ENCODE peak calls at places on chromosome 14, in nine cellular contexts. X is endothelial cell; E is mucosa of gallbladder; D is HFF-Myc; J is B cell; T is left cardiac atrium; M is effector CD8-positive, alpha-beta T cell; R is HT1080; Z is type B pancreatic cell. C is an unnamed sample.

GRCh38 chr14:92426237-92426636 is 87.3 kb upstream of the RIN3 start:
- DNase-seq in X (no peak), E (no peak), D (no peak), J (no peak), T (no peak), M (no peak), R (no peak), Z (no peak), C (no peak)

GRCh38 chr14:92259613-92260357 is 63.2 kb upstream of the SLC24A4 start:
- DNase-seq in X (no peak), E (no peak), D (no peak), J (no peak), T (no peak), M (no peak), R (no peak), Z (no peak), C (no peak)

GRCh38 chr14:34628681-34629135 is 1.2 kb downstream of the SNX6 start:
- DNase-seq in X (no peak), E (no peak), D (no peak), J (no peak), T (no peak), M (peak), R (no peak), Z (no peak), C (peak)

GRCh38 chr14:101235042-101235871 is 326.0 kb upstream of the DIO3 start:
- DNase-seq in X (peak), E (peak), D (no peak), J (no peak), T (peak), M (no peak), R (peak), Z (no peak), C (no peak)

GRCh38 chr14:96574171-96574632 is 72.0 kb downstream of the PAPOLA start:
- DNase-seq in X (no peak), E (no peak), D (no peak), J (no peak), T (no peak), M (no peak), R (no peak), Z (no peak), C (no peak)

GRCh38 chr14:65804752-65805473 is 392.4 kb downstream of the FUT8 start:
- DNase-seq in X (no peak), E (no peak), D (no peak), J (no peak), T (no peak), M (no peak), R (no peak), Z (no peak), C (no peak)

GRCh38 chr14:65949711-65950516 is 536.3 kb upstream of the CCDC196 start:
- DNase-seq in X (no peak), E (peak), D (no peak), J (no peak), T (peak), M (no peak), R (peak), Z (no peak), C (no peak)

GRCh38 chr14:81516941-81517797 is 16.5 kb downstream of the SEL1L start:
- DNase-seq in X (peak), E (peak), D (no peak), J (no peak), T (peak), M (no peak), R (no peak), Z (no peak), C (no peak)

GRCh38 chr14:63727231-63727735 is 582 bp downstream of the SGPP1 start:
- DNase-seq in X (peak), E (peak), D (no peak), J (no peak), T (peak), M (no peak), R (peak), Z (peak), C (no peak)

GRCh38 chr14:102434647-102435175 is 72.0 kb downstream of the TECPR2 start:
- DNase-seq in X (no peak), E (no peak), D (no peak), J (no peak), T (no peak), M (no peak), R (no peak), Z (no peak), C (no peak)

GRCh38 chr14:103889313-103890051 is 38.8 kb upstream of the TDRD9 start:
- DNase-seq in X (no peak), E (peak), D (no peak), J (peak), T (no peak), M (no peak), R (no peak), Z (no peak), C (no peak)

GRCh38 chr14:104462651-104463630 is 116.6 kb upstream of the C14orf180 start:
- DNase-seq in X (no peak), E (no peak), D (no peak), J (no peak), T (no peak), M (no peak), R (no peak), Z (no peak), C (no peak)

GRCh38 chr14:57461777-57462320 is 31.8 kb downstream of the CCDC198 start:
- DNase-seq in X (no peak), E (peak), D (no peak), J (no peak), T (no peak), M (no peak), R (peak), Z (no peak), C (no peak)

GRCh38 chr14:55837467-55837866 is 257.5 kb downstream of the KTN1 start:
- DNase-seq in X (no peak), E (no peak), D (no peak), J (no peak), T (no peak), M (no peak), R (no peak), Z (no peak), C (no peak)

GRCh38 chr14:69868363-69868963 is 10.8 kb upstream of the SMOC1 start:
- DNase-seq in X (no peak), E (no peak), D (no peak), J (no peak), T (no peak), M (no peak), R (no peak), Z (no peak), C (no peak)

C was measured in effector CD4-positive, alpha-beta T cell.